ENCODE peak calls at places on chromosomes 5 and 9, in nine cellular contexts. K, Y, C, V, J, P, X, R and G are unnamed samples. For H3K4me1 and H3K27me3, the result is how much of the 10 kb centered on the place peaks cover.

GRCh38 chr5:111478266-111478665 is 34.1 kb downstream of the STARD4 start:
- DNase-seq in K (no peak), Y (no peak), C (no peak), V (no peak), J (no peak), P (no peak), X (no peak), R (no peak), G (no peak)

GRCh38 chr5:16561660-16562059 is 55.1 kb downstream of the RETREG1 start:
- DNase-seq in K (no peak), Y (no peak), C (no peak), V (no peak), J (no peak), P (no peak), X (no peak), R (no peak), G (no peak)

GRCh38 chr5:127009784-127010183 is 20.6 kb downstream of the MARCHF3 start:
- DNase-seq in K (no peak), Y (no peak), C (no peak), V (no peak), J (no peak), P (no peak), X (no peak), R (no peak), G (no peak)

GRCh38 chr9:130378875-130379648 is 65.7 kb upstream of the ASS1 start:
- DNase-seq in K (no peak), Y (no peak), C (no peak), V (no peak), J (no peak), P (no peak), X (no peak), R (no peak), G (no peak)

GRCh38 chr5:9207820-9208418 is 338.0 kb downstream of the SEMA5A start:
- DNase-seq in K (no peak), Y (no peak), C (no peak), V (no peak), J (no peak), P (peak), X (no peak), R (peak), G (peak)

GRCh38 chr5:130616161-130616560 is 548.9 kb downstream of the HINT1 start:
- DNase-seq in K (no peak), Y (no peak), C (no peak), V (no peak), J (no peak), P (peak), X (no peak), R (no peak), G (no peak)

GRCh38 chr5:134932508-134932907 is 27.6 kb downstream of the PCBD2 start:
- DNase-seq in K (no peak), Y (no peak), C (no peak), V (no peak), J (no peak), P (no peak), X (no peak), R (no peak), G (no peak)

GRCh38 chr5:159581502-159582249 is 251.4 kb upstream of the IL12B start:
- DNase-seq in K (no peak), Y (no peak), C (no peak), V (no peak), J (no peak), P (peak), X (no peak), R (no peak), G (no peak)

GRCh38 chr5:41908374-41909079 is 4.4 kb downstream of the RIMOC1 start:
- DNase-seq in K (no peak), Y (no peak), C (no peak), V (no peak), J (no peak), P (peak), X (no peak), R (no peak), G (no peak)

GRCh38 chr5:143106175-143106574 is 297.3 kb downstream of the NR3C1 start:
- DNase-seq in K (no peak), Y (no peak), C (no peak), V (no peak), J (peak), P (peak), X (no peak), R (peak), G (peak)

GRCh38 chr5:156778752-156779151 is 71.3 kb upstream of the PPP1R2B start:
- DNase-seq in K (no peak), Y (no peak), C (no peak), V (no peak), J (no peak), P (no peak), X (no peak), R (no peak), G (no peak)

GRCh38 chr9:34551751-34552605 is 29.2 kb upstream of the ENHO start:
- DNase-seq in K (no peak), Y (peak), C (peak), V (no peak), J (no peak), P (no peak), X (peak), R (no peak), G (no peak)

GRCh38 chr9:35553670-35554543 is 51.2 kb upstream of the TESK1 start:
- DNase-seq in K (peak), Y (peak), C (peak), V (peak), J (peak), P (peak), X (peak), R (peak), G (peak)

GRCh38 chr5:175814676-175815075 is 56.7 kb upstream of the CPLX2 start:
- DNase-seq in K (no peak), Y (no peak), C (no peak), V (no peak), J (no peak), P (peak), X (peak), R (no peak), G (no peak)

DNA sequence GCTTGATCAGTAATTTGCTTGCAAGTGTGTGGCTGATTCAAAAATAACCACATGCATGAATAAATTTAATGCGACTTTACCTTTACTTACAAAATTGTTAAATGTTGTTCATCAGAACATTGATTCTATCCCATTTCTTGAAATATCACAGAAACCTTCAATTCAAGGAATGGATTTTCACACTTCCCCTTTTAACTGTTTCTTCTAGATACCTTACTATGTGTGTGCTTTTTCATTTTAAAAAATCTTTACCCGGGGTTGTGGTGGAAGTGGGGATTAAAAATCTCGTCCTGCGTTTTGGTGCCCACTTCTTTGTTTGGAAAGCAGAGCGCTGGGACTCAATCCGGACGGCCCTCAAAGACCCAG is 5.8 kb upstream of the MEF2C start:
- DNase-seq in K (no peak), Y (no peak), C (no peak), V (no peak), J (no peak), P (no peak), X (no peak), R (no peak), G (no peak)
- H3K4me3 ChIP-seq in K (peak), Y (peak), C (peak), V (no peak), J (peak), P (no peak), X (peak), R (peak), G (no peak)

DNA sequence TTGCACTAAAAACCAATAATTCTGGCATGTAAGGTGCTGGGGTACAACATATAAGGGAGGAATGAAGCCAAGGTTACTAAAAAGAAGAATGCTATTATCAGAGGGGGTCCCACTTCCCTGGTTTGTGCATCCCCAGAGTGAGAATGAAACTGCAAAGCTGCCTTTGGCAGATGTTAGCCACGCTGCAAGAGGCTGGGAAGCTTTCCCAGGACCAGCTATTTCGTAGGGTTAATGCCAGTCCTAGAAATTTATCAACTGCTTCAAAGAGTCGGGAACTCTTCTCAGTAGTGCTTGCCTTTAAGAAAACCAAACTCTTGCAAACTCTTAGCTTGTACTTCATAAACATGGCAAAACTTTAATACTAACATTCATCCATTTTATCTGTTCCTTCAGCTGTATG is 87.5 kb upstream of the NR5A1 start:
- DNase-seq in K (no peak), Y (no peak), C (no peak), V (no peak), J (no peak), P (no peak), X (no peak), R (no peak), G (no peak)
- H3K4me1 ChIP-seq in K (under half), Y (under half), C (under half), V (under half), J (under half), P (under half), X (under half), R (under half), G (under half)

GRCh38 chr5:88672644-88673493 is 210.1 kb downstream of the MEF2C start:
- DNase-seq in K (no peak), Y (no peak), C (no peak), V (no peak), J (no peak), P (no peak), X (no peak), R (no peak), G (no peak)
- H3K27me3 ChIP-seq in K (half or more), Y (under half), C (under half), V (half or more), J (under half), P (under half), X (under half), R (under half), G (under half)

GRCh38 chr9:133532937-133533668 is 1.4 kb upstream of the ADAMTSL2 start:
- DNase-seq in K (peak), Y (peak), C (peak), V (peak), J (no peak), P (peak), X (peak), R (peak), G (peak)

GRCh38 chr9:133535285-133535877 is 877 bp downstream of the ADAMTSL2 start:
- DNase-seq in K (no peak), Y (no peak), C (no peak), V (no peak), J (no peak), P (no peak), X (no peak), R (no peak), G (no peak)

GRCh38 chr9:133533878-133534277 is 626 bp upstream of the ADAMTSL2 start:
- DNase-seq in K (no peak), Y (peak), C (no peak), V (no peak), J (no peak), P (no peak), X (no peak), R (no peak), G (no peak)

GRCh38 chr9:133536080-133536479 is 1.6 kb downstream of the ADAMTSL2 start:
- DNase-seq in K (no peak), Y (no peak), C (no peak), V (no peak), J (no peak), P (no peak), X (no peak), R (no peak), G (no peak)

GRCh38 chr9:133534346-133535284 is at the start of gene ADAMTSL2:
- DNase-seq in K (peak), Y (peak), C (peak), V (no peak), J (peak), P (no peak), X (peak), R (no peak), G (peak)
- H3K4me3 ChIP-seq in K (peak), Y (peak), C (peak), V (no peak), J (peak), P (no peak), X (peak), R (no peak), G (no peak)

GRCh38 chr9:3177362-3177761 is 333.5 kb upstream of the PUM3 start:
- DNase-seq in K (peak), Y (no peak), C (no peak), V (no peak), J (no peak), P (no peak), X (no peak), R (no peak), G (no peak)

GRCh38 chr9:3180696-3181048 is 336.8 kb upstream of the PUM3 start:
- DNase-seq in K (no peak), Y (no peak), C (no peak), V (no peak), J (no peak), P (no peak), X (no peak), R (no peak), G (no peak)

GRCh38 chr9:3179716-3180115 is 335.8 kb upstream of the PUM3 start:
- DNase-seq in K (no peak), Y (no peak), C (no peak), V (no peak), J (no peak), P (no peak), X (no peak), R (no peak), G (no peak)

GRCh38 chr9:3177921-3178320 is 334.0 kb upstream of the PUM3 start:
- DNase-seq in K (no peak), Y (no peak), C (no peak), V (no peak), J (no peak), P (no peak), X (no peak), R (no peak), G (no peak)

DNA sequence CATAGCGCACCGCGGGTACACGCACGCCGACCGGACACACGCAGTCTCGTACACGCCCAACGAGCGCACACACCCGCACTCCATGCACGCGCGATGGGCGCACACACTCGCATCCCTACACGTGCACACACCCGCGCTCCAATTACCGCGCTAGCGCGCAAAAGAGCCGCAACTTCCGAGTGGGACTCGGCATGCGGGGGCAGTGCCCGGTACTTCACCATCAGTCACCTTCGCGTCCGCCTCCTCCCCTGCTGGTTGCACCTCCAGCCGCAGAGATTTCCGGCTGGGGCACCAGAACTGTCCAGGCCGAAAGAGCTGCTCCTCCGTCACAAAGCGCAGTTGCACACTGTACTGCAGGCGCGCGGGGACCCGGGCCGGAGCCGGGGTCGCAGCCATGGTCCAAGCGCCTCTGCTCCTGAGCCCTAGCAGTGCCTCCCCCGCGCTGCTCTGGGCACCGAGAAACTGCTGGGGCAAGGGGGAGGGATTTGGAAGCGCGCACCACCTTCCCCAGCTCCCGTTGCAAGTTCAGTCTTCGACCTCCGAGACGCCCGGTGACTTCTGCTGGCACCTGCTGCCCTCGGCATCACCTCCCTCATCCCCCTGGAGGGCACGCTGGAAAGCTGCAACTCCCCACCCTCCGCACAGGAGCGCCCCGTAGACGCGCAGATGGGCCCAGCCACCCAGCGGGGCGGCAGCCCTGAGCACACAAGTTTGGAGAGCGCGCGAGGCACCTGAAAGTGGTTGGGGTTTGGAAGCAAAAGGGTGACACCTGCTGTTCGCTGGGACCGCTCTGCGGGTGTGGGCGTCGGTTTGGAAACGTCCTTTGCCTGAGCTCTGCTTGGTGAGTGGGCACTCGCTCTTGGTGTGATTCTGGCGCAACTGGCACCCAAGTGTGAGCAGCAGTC is 337.4 kb upstream of the PUM3 start:
- DNase-seq in K (peak), Y (peak), C (no peak), V (no peak), J (peak), P (peak), X (peak), R (peak), G (no peak)
- H3K4me1 ChIP-seq in K (under half), Y (under half), C (under half), V (under half), J (under half), P (under half), X (under half), R (under half), G (under half)

DNA sequence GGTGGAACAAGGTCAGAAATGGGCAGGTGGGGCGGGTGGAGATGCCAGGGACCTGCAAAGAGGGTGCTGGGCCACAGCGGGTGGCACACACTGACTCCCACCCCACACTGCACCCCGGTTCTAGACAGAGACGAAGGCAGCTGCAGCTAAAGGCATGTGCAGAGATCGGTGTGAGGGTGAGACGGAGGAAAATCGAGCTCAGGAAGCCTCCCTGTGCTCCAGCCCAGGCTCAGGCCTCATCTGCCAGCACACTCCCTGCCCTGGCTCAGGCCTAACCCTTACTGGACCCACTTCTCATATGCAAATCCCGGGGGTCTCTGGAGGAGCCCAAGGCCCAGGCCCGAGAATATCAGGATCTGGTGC is 130.8 kb upstream of the PPP1R26 start:
- DNase-seq in K (no peak), Y (peak), C (no peak), V (no peak), J (no peak), P (no peak), X (no peak), R (no peak), G (no peak)
- H3K27me3 ChIP-seq in K (under half), Y (under half), C (under half), V (under half), J (under half), P (under half), X (under half), R (under half), G (under half)

DNA sequence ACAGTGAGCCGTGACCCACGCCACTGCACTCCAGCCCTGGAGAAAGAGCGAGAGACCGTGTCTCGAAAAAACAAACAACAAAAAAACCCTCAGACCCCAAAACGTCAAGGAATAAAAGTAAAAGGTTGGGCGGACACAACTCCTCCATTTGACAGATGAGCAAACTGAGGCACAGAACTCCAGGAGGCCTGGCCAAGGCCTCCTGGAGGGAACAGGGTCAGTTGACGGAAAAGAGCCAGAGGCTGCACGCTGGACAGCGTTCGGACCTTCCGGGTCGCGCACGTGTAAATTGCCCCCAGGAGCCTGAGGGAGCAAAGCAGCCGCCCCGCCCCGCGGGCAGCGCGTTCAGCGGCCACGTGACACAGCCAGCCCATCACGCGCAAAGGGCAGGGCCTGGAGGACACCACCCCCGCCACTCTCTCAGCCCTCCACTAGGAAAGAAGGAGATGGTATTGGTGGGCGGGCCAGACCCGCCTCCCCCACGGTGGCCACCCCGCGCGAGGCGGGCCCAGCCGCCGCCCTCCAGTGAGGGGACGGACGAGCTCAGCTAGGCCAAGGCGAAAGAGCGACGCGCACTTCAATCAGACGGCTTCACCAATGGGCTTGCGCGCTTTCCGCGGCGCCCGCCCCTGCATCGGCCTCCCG is 81.5 kb downstream of the PTPDC1 start:
- DNase-seq in K (peak), Y (peak), C (peak), V (peak), J (peak), P (peak), X (peak), R (peak), G (peak)
- H3K4me3 ChIP-seq in K (peak), Y (peak), C (peak), V (peak), J (peak), P (peak), X (peak), R (peak), G (peak)

DNA sequence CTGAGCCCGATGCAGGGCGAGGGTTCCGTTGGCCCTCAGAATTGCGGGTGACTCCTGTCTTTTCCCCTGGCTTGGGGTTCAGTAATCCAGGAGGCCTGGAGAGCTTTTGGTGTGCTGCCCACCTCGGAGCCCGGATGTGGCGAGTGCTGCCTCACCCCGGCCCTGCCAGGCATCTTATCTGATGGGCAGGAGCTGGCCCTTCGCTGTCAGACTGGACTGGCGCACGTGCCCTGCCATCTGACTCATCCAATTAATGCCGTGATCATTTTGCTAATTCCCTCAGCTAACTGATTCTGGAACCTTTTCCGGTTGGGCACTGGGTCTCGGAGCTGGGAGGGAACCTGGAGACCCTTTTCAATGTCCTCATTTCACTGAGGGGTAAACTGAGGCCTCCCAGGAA is 34.6 kb downstream of the RXRA start:
- DNase-seq in K (no peak), Y (peak), C (no peak), V (no peak), J (no peak), P (peak), X (no peak), R (no peak), G (peak)
- H3K4me1 ChIP-seq in K (half or more), Y (under half), C (under half), V (under half), J (under half), P (half or more), X (under half), R (under half), G (under half)

DNA sequence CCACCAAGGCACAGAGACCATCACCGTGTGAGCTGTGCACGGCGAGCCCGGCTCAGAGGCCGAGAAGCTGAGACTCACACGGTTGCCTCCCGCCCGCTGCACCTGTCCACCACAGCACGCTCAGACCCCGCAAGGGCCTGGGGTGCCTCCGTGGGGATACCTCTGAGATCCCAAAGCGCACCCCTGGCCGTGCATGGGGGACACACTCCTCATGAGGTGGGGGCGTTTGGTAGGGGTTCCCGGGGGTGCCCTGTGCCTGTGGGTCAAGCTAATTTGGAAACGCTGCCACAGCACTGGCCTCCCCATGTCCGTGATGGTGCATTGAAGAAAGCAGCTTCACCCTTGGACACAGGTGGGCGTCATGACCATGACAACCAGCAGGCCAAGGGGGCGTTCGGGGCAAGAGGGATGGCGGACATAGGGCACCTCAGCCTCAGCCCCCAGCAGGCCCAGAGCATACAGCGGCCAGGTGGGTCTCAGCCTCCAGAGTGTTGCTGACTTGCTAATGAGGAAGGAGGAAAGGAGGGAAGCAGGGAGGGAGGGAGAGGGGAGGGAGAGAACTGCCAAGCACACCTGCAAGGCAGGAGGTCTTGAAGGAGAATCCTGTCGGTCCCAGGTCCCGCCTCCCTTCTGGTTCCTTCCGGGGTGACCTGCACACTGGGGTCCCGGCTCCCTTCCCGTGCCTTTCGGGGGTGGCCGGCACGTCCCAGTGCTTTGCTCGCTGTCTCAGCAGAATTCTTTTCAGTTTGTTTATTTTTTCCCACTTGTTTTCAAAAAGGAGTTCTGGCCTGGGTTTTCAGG is 34.7 kb downstream of the GLT6D1 start:
- DNase-seq in K (no peak), Y (no peak), C (peak), V (no peak), J (no peak), P (no peak), X (peak), R (no peak), G (no peak)
- H3K27me3 ChIP-seq in K (under half), Y (under half), C (under half), V (under half), J (under half), P (under half), X (under half), R (under half), G (under half)